ENCODE peak calls at places on chromosome 4, in ten cellular contexts. One of them, this sample, is unnamed.

GRCh38 chr4:86940176-86940575 is 5.4 kb downstream of the AFF1 start:
- DNase-seq in AG04450: no peak
- DNase-seq in ovary: no peak
- DNase-seq in upper lobe of left lung: peak; percentile 54
- DNase-seq in kidney epithelial cell: no peak
- DNase-seq in choroid plexus epithelial cell: no peak
- DNase-seq in AG10803: peak; percentile 37
- DNase-seq in IMR-90: peak; percentile 60
- DNase-seq in fibroblast of villous mesenchyme: peak; percentile 69
- DNase-seq in bronchial epithelial cell: no peak
- DNase-seq in this sample: no peak

GRCh38 chr4:150619032-150619431 is 37.1 kb downstream of the MAB21L2 start:
- DNase-seq in fibroblast of villous mesenchyme: peak; percentile 17
- DNase-seq in bronchial epithelial cell: no peak
- DNase-seq in kidney epithelial cell: no peak
- DNase-seq in upper lobe of left lung: no peak
- DNase-seq in AG04450: no peak
- DNase-seq in ovary: no peak
- DNase-seq in IMR-90: peak; percentile 6
- DNase-seq in AG10803: no peak
- DNase-seq in choroid plexus epithelial cell: peak; percentile 6
- DNase-seq in this sample: no peak

GRCh38 chr4:67573193-67573592 is 14.7 kb downstream of the STAP1 start:
- DNase-seq in bronchial epithelial cell: peak; percentile 42
- DNase-seq in IMR-90: no peak
- DNase-seq in fibroblast of villous mesenchyme: no peak
- DNase-seq in upper lobe of left lung: no peak
- DNase-seq in choroid plexus epithelial cell: no peak
- DNase-seq in AG10803: no peak
- DNase-seq in AG04450: no peak
- DNase-seq in ovary: no peak
- DNase-seq in kidney epithelial cell: no peak
- DNase-seq in this sample: no peak

GRCh38 chr4:24881508-24882071 is 31.3 kb downstream of the CCDC149 start:
- DNase-seq in upper lobe of left lung: no peak
- DNase-seq in fibroblast of villous mesenchyme: no peak
- DNase-seq in IMR-90: no peak
- DNase-seq in kidney epithelial cell: no peak
- DNase-seq in AG10803: no peak
- DNase-seq in ovary: no peak
- DNase-seq in AG04450: no peak
- DNase-seq in bronchial epithelial cell: peak; percentile 41
- DNase-seq in choroid plexus epithelial cell: no peak
- DNase-seq in this sample: no peak

GRCh38 chr4:77917075-77917474 is 54.4 kb downstream of the MRPL1 start:
- DNase-seq in kidney epithelial cell: no peak
- DNase-seq in bronchial epithelial cell: no peak
- DNase-seq in fibroblast of villous mesenchyme: no peak
- DNase-seq in AG10803: no peak
- DNase-seq in upper lobe of left lung: no peak
- DNase-seq in AG04450: no peak
- DNase-seq in ovary: no peak
- DNase-seq in choroid plexus epithelial cell: no peak
- DNase-seq in IMR-90: no peak
- DNase-seq in this sample: no peak

GRCh38 chr4:161952382-161952781 is 211.4 kb downstream of the FSTL5 start:
- DNase-seq in kidney epithelial cell: no peak
- DNase-seq in AG04450: no peak
- DNase-seq in fibroblast of villous mesenchyme: peak; percentile 7
- DNase-seq in AG10803: no peak
- DNase-seq in choroid plexus epithelial cell: peak; percentile 34
- DNase-seq in ovary: no peak
- DNase-seq in upper lobe of left lung: no peak
- DNase-seq in bronchial epithelial cell: no peak
- DNase-seq in IMR-90: no peak
- DNase-seq in this sample: no peak

GRCh38 chr4:162909952-162910351 is 256.7 kb downstream of the NAF1 start:
- DNase-seq in fibroblast of villous mesenchyme: no peak
- DNase-seq in bronchial epithelial cell: no peak
- DNase-seq in IMR-90: no peak
- DNase-seq in ovary: no peak
- DNase-seq in choroid plexus epithelial cell: peak; percentile 13
- DNase-seq in AG04450: no peak
- DNase-seq in AG10803: no peak
- DNase-seq in upper lobe of left lung: no peak
- DNase-seq in kidney epithelial cell: no peak
- DNase-seq in this sample: no peak

GRCh38 chr4:71338846-71339593 is at the start of gene SLC4A4:
- DNase-seq in AG10803: peak; percentile 62
- DNase-seq in choroid plexus epithelial cell: peak; percentile 17
- DNase-seq in bronchial epithelial cell: peak; percentile 50
- DNase-seq in AG04450: peak; percentile 24
- DNase-seq in ovary: no peak
- DNase-seq in upper lobe of left lung: no peak
- DNase-seq in IMR-90: peak; percentile 91
- DNase-seq in kidney epithelial cell: peak; percentile 35
- DNase-seq in fibroblast of villous mesenchyme: peak; percentile 3
- DNase-seq in this sample: peak; percentile 72

GRCh38 chr4:158496030-158496741 is 25.5 kb upstream of the RXFP1 start:
- DNase-seq in upper lobe of left lung: peak; percentile 46
- DNase-seq in AG04450: no peak
- DNase-seq in choroid plexus epithelial cell: peak; percentile 39
- DNase-seq in fibroblast of villous mesenchyme: no peak
- DNase-seq in IMR-90: no peak
- DNase-seq in AG10803: no peak
- DNase-seq in kidney epithelial cell: no peak
- DNase-seq in ovary: no peak
- DNase-seq in bronchial epithelial cell: peak; percentile 40
- DNase-seq in this sample: no peak

GRCh38 chr4:7323461-7323871 is 111.3 kb downstream of the PSAPL1 start:
- DNase-seq in kidney epithelial cell: no peak
- DNase-seq in IMR-90: no peak
- DNase-seq in AG10803: no peak
- DNase-seq in ovary: peak; percentile 26
- DNase-seq in fibroblast of villous mesenchyme: no peak
- DNase-seq in bronchial epithelial cell: no peak
- DNase-seq in AG04450: no peak
- DNase-seq in upper lobe of left lung: no peak
- DNase-seq in choroid plexus epithelial cell: no peak
- DNase-seq in this sample: no peak

GRCh38 chr4:5033266-5033945 is 14.1 kb upstream of the CYTL1 start:
- DNase-seq in choroid plexus epithelial cell: no peak
- DNase-seq in ovary: no peak
- DNase-seq in kidney epithelial cell: no peak
- DNase-seq in fibroblast of villous mesenchyme: no peak
- DNase-seq in AG10803: peak; percentile 65
- DNase-seq in IMR-90: no peak
- DNase-seq in AG04450: no peak
- DNase-seq in bronchial epithelial cell: no peak
- DNase-seq in upper lobe of left lung: no peak
- DNase-seq in this sample: peak; percentile 13

GRCh38 chr4:55004831-55005230 is 120.6 kb downstream of the KDR start:
- DNase-seq in ovary: no peak
- DNase-seq in AG04450: no peak
- DNase-seq in IMR-90: no peak
- DNase-seq in fibroblast of villous mesenchyme: no peak
- DNase-seq in upper lobe of left lung: no peak
- DNase-seq in kidney epithelial cell: no peak
- DNase-seq in AG10803: peak; percentile 2
- DNase-seq in choroid plexus epithelial cell: peak; percentile 53
- DNase-seq in bronchial epithelial cell: no peak
- DNase-seq in this sample: peak; percentile 35

GRCh38 chr4:38621004-38621684 is 42.9 kb upstream of the KLF3 start:
- DNase-seq in kidney epithelial cell: no peak
- DNase-seq in ovary: no peak
- DNase-seq in bronchial epithelial cell: peak; percentile 100
- DNase-seq in AG10803: peak; percentile 71
- DNase-seq in choroid plexus epithelial cell: peak; percentile 90
- DNase-seq in fibroblast of villous mesenchyme: peak; percentile 97
- DNase-seq in IMR-90: peak; percentile 87
- DNase-seq in AG04450: peak; percentile 62
- DNase-seq in upper lobe of left lung: peak; percentile 68
- DNase-seq in this sample: no peak

GRCh38 chr4:166042510-166043055 is 169.5 kb downstream of the TLL1 start:
- DNase-seq in AG04450: no peak
- DNase-seq in ovary: no peak
- DNase-seq in bronchial epithelial cell: no peak
- DNase-seq in fibroblast of villous mesenchyme: no peak
- DNase-seq in upper lobe of left lung: no peak
- DNase-seq in IMR-90: no peak
- DNase-seq in kidney epithelial cell: no peak
- DNase-seq in AG10803: no peak
- DNase-seq in choroid plexus epithelial cell: no peak
- DNase-seq in this sample: no peak

GRCh38 chr4:173420324-173420752 is 21.4 kb upstream of the SCRG1 start:
- DNase-seq in AG10803: peak; percentile 33
- DNase-seq in IMR-90: peak; percentile 28
- DNase-seq in choroid plexus epithelial cell: peak; percentile 43
- DNase-seq in AG04450: no peak
- DNase-seq in fibroblast of villous mesenchyme: peak; percentile 46
- DNase-seq in kidney epithelial cell: no peak
- DNase-seq in ovary: no peak
- DNase-seq in upper lobe of left lung: no peak
- DNase-seq in bronchial epithelial cell: peak; percentile 48
- DNase-seq in this sample: peak; percentile 56

GRCh38 chr4:164596318-164596878 is 157.5 kb upstream of the SMIM31 start:
- DNase-seq in fibroblast of villous mesenchyme: no peak
- DNase-seq in ovary: no peak
- DNase-seq in AG04450: no peak
- DNase-seq in upper lobe of left lung: no peak
- DNase-seq in kidney epithelial cell: no peak
- DNase-seq in choroid plexus epithelial cell: no peak
- DNase-seq in bronchial epithelial cell: no peak
- DNase-seq in AG10803: no peak
- DNase-seq in IMR-90: no peak
- DNase-seq in this sample: no peak

GRCh38 chr4:153156263-153156662 is 48.0 kb upstream of the TRIM2 start:
- DNase-seq in AG10803: no peak
- DNase-seq in ovary: no peak
- DNase-seq in AG04450: no peak
- DNase-seq in choroid plexus epithelial cell: peak; percentile 10
- DNase-seq in upper lobe of left lung: no peak
- DNase-seq in IMR-90: no peak
- DNase-seq in fibroblast of villous mesenchyme: no peak
- DNase-seq in bronchial epithelial cell: no peak
- DNase-seq in kidney epithelial cell: no peak
- DNase-seq in this sample: no peak
- H3K4me3 ChIP-seq in AG10803: no peak overlapping the region
- H3K4me3 ChIP-seq in ovary: no peak overlapping the region
- H3K4me3 ChIP-seq in AG04450: no peak overlapping the region
- H3K4me3 ChIP-seq in choroid plexus epithelial cell: no peak overlapping the region
- H3K4me3 ChIP-seq in upper lobe of left lung: no peak overlapping the region
- H3K4me3 ChIP-seq in IMR-90: no peak overlapping the region
- H3K4me3 ChIP-seq in fibroblast of villous mesenchyme: no peak overlapping the region
- H3K4me3 ChIP-seq in bronchial epithelial cell: no peak overlapping the region
- H3K4me3 ChIP-seq in kidney epithelial cell: no peak overlapping the region
- H3K4me3 ChIP-seq in this sample: no peak overlapping the region

GRCh38 chr4:18695733-18696527 is 674.4 kb upstream of the LCORL start:
- DNase-seq in upper lobe of left lung: no peak
- DNase-seq in AG04450: no peak
- DNase-seq in ovary: no peak
- DNase-seq in AG10803: no peak
- DNase-seq in fibroblast of villous mesenchyme: no peak
- DNase-seq in bronchial epithelial cell: no peak
- DNase-seq in IMR-90: no peak
- DNase-seq in kidney epithelial cell: no peak
- DNase-seq in choroid plexus epithelial cell: no peak
- DNase-seq in this sample: no peak
- TF ChIP-seq CTCF in upper lobe of left lung: no peak
- TF ChIP-seq CTCF in AG04450: peak; percentile 22
- TF ChIP-seq CTCF in ovary: no peak
- TF ChIP-seq CTCF in AG10803: no peak
- TF ChIP-seq CTCF in fibroblast of villous mesenchyme: peak; percentile 34
- TF ChIP-seq CTCF in bronchial epithelial cell: no peak
- TF ChIP-seq CTCF in IMR-90: peak; percentile 5
- TF ChIP-seq CTCF in kidney epithelial cell: peak; percentile 15
- TF ChIP-seq CTCF in choroid plexus epithelial cell: peak; percentile 41
- TF ChIP-seq CTCF in this sample: no peak

GRCh38 chr4:608236-608635 is 17.1 kb upstream of the PDE6B start:
- DNase-seq in AG04450: no peak
- DNase-seq in AG10803: no peak
- DNase-seq in kidney epithelial cell: no peak
- DNase-seq in ovary: peak; percentile 15
- DNase-seq in IMR-90: no peak
- DNase-seq in choroid plexus epithelial cell: no peak
- DNase-seq in fibroblast of villous mesenchyme: no peak
- DNase-seq in upper lobe of left lung: peak; percentile 6
- DNase-seq in bronchial epithelial cell: no peak
- DNase-seq in this sample: no peak
- H3K4me3 ChIP-seq in AG04450: no peak overlapping the region
- H3K4me3 ChIP-seq in AG10803: no peak overlapping the region
- H3K4me3 ChIP-seq in kidney epithelial cell: no peak overlapping the region
- H3K4me3 ChIP-seq in ovary: no peak overlapping the region
- H3K4me3 ChIP-seq in IMR-90: no peak overlapping the region
- H3K4me3 ChIP-seq in choroid plexus epithelial cell: no peak overlapping the region
- H3K4me3 ChIP-seq in fibroblast of villous mesenchyme: no peak overlapping the region
- H3K4me3 ChIP-seq in upper lobe of left lung: no peak overlapping the region
- H3K4me3 ChIP-seq in bronchial epithelial cell: no peak overlapping the region
- H3K4me3 ChIP-seq in this sample: no peak overlapping the region

GRCh38 chr4:126395661-126396060 is 1080.9 kb downstream of the FAT4 start:
- DNase-seq in ovary: no peak
- DNase-seq in AG10803: peak; percentile 35
- DNase-seq in fibroblast of villous mesenchyme: no peak
- DNase-seq in kidney epithelial cell: no peak
- DNase-seq in IMR-90: peak; percentile 33
- DNase-seq in choroid plexus epithelial cell: peak; percentile 19
- DNase-seq in AG04450: no peak
- DNase-seq in upper lobe of left lung: no peak
- DNase-seq in bronchial epithelial cell: peak; percentile 78
- DNase-seq in this sample: peak; percentile 5

GRCh38 chr4:126396121-126396520 is 1081.4 kb downstream of the FAT4 start:
- DNase-seq in IMR-90: no peak
- DNase-seq in AG10803: no peak
- DNase-seq in upper lobe of left lung: no peak
- DNase-seq in bronchial epithelial cell: no peak
- DNase-seq in AG04450: no peak
- DNase-seq in choroid plexus epithelial cell: no peak
- DNase-seq in fibroblast of villous mesenchyme: no peak
- DNase-seq in kidney epithelial cell: no peak
- DNase-seq in ovary: no peak
- DNase-seq in this sample: no peak

GRCh38 chr4:126396703-126397102 is 1081.9 kb downstream of the FAT4 start:
- DNase-seq in IMR-90: no peak
- DNase-seq in AG10803: no peak
- DNase-seq in fibroblast of villous mesenchyme: no peak
- DNase-seq in kidney epithelial cell: no peak
- DNase-seq in bronchial epithelial cell: no peak
- DNase-seq in ovary: no peak
- DNase-seq in upper lobe of left lung: no peak
- DNase-seq in AG04450: no peak
- DNase-seq in choroid plexus epithelial cell: no peak
- DNase-seq in this sample: no peak
- TF ChIP-seq CTCF in IMR-90: no peak
- TF ChIP-seq CTCF in AG10803: peak; percentile 8
- TF ChIP-seq CTCF in fibroblast of villous mesenchyme: no peak
- TF ChIP-seq CTCF in kidney epithelial cell: no peak
- TF ChIP-seq CTCF in bronchial epithelial cell: peak; percentile 27
- TF ChIP-seq CTCF in ovary: no peak
- TF ChIP-seq CTCF in upper lobe of left lung: no peak
- TF ChIP-seq CTCF in AG04450: no peak
- TF ChIP-seq CTCF in choroid plexus epithelial cell: peak; percentile 36
- TF ChIP-seq CTCF in this sample: peak; percentile 2

GRCh38 chr4:155208258-155209054 is at the start of gene NPY2R:
- DNase-seq in choroid plexus epithelial cell: no peak
- DNase-seq in fibroblast of villous mesenchyme: no peak
- DNase-seq in upper lobe of left lung: no peak
- DNase-seq in AG04450: no peak
- DNase-seq in bronchial epithelial cell: no peak
- DNase-seq in AG10803: no peak
- DNase-seq in ovary: no peak
- DNase-seq in IMR-90: no peak
- DNase-seq in kidney epithelial cell: no peak
- DNase-seq in this sample: no peak
- H3K4me3 ChIP-seq in choroid plexus epithelial cell: no peak within 1 kb of the TSS
- H3K4me3 ChIP-seq in fibroblast of villous mesenchyme: no peak within 1 kb of the TSS
- H3K4me3 ChIP-seq in upper lobe of left lung: no peak within 1 kb of the TSS
- H3K4me3 ChIP-seq in AG04450: no peak within 1 kb of the TSS
- H3K4me3 ChIP-seq in bronchial epithelial cell: no peak within 1 kb of the TSS
- H3K4me3 ChIP-seq in AG10803: no peak within 1 kb of the TSS
- H3K4me3 ChIP-seq in ovary: no peak within 1 kb of the TSS
- H3K4me3 ChIP-seq in IMR-90: no peak within 1 kb of the TSS
- H3K4me3 ChIP-seq in kidney epithelial cell: peak within 1 kb of the TSS; percentile 41
- H3K4me3 ChIP-seq in this sample: peak within 1 kb of the TSS; percentile 37